ENCODE peak calls at places on chromosomes 13 and 19, in five cellular contexts. G, K, N, S and W are unnamed samples.

GRCh38 chr13:42274386-42275097 is 2.6 kb downstream of the AKAP11 start:
- DNase-seq in S (no peak), G (no peak), K (no peak), N (no peak), W (no peak)

GRCh38 chr19:58513694-58514563 is 2.1 kb upstream of the SLC27A5 start:
- DNase-seq in G (peak; percentile 90), K (peak; percentile 89), N (peak; percentile 69), S (peak; percentile 68), W (peak; percentile 88)

GRCh38 chr13:98133949-98134348 is 8.9 kb upstream of the FARP1 start:
- DNase-seq in N (no peak), G (no peak), K (no peak), S (no peak), W (no peak)

GRCh38 chr19:49643466-49643865 is 1.5 kb downstream of the SCAF1 start:
- DNase-seq in N (no peak), G (no peak), S (no peak), K (no peak), W (no peak)

GRCh38 chr19:42410371-42410770 is 16.8 kb downstream of the LIPE start:
- DNase-seq in K (no peak), S (no peak), N (no peak), G (no peak), W (no peak)

GRCh38 chr13:108156749-108157148 is 58.6 kb downstream of the LIG4 start:
- DNase-seq in K (no peak), N (no peak), S (no peak), G (no peak), W (no peak)

GRCh38 chr13:101416181-101417042 is at the start of gene NALCN:
- DNase-seq in K (peak; percentile 28), G (peak; percentile 43), S (no peak), N (no peak), W (no peak)

GRCh38 chr19:14632286-14632685 is 42.4 kb downstream of the ADGRE3 start:
- DNase-seq in N (no peak), K (no peak), S (peak; percentile 15), G (no peak), W (peak; percentile 31)

GRCh38 chr13:50080158-50080855 is 65.1 kb downstream of the KCNRG start:
- DNase-seq in G (no peak), S (peak; percentile 52), N (peak; percentile 34), K (peak; percentile 11), W (peak; percentile 35)

GRCh38 chr13:73054712-73055111 is 4.1 kb upstream of the KLF5 start:
- DNase-seq in G (no peak), N (no peak), K (no peak), S (no peak), W (peak; percentile 41)

GRCh38 chr19:8456064-8456463 is 11.3 kb downstream of the HNRNPM start:
- DNase-seq in S (no peak), K (no peak), N (no peak), G (no peak), W (no peak)

GRCh38 chr19:6007866-6008265 is 29.9 kb upstream of the RANBP3 start:
- DNase-seq in N (no peak), S (no peak), K (no peak), G (no peak), W (no peak)

DNA sequence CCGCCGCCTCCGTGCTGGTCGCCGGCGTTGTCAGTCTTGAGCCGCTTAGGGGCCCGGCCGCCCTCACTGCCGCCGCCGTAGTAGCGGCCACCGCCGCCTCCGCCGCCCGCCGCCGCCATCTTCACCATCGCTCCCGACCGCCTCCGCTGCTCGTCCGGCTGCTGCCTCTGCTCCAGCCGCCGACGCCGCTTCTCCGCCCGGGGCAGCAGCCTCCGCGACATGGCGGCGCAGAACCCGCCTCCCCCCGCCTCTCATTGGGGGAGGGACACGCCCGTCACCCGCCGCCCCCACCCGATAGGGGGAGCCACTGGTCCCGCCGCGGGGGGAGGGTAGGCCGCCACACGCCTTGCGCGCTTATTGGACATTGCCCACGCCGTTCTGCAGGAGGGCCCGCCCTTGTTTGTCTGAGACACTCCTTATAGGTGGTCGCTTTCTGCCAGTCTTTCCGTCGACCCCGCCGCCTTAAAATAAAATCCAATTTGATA is at the start of gene HNRNPL:
- DNase-seq in G (peak; percentile 100), K (no peak), S (no peak), N (no peak), W (no peak)
- H3K4me1 ChIP-seq in G (peaks cover 57% of the 10 kb centered on the region), K (peaks cover 46% of the 10 kb centered on the region), S (peaks cover 15% of the 10 kb centered on the region), N (peaks cover 9% of the 10 kb centered on the region), W (peaks cover 3% of the 10 kb centered on the region)

DNA sequence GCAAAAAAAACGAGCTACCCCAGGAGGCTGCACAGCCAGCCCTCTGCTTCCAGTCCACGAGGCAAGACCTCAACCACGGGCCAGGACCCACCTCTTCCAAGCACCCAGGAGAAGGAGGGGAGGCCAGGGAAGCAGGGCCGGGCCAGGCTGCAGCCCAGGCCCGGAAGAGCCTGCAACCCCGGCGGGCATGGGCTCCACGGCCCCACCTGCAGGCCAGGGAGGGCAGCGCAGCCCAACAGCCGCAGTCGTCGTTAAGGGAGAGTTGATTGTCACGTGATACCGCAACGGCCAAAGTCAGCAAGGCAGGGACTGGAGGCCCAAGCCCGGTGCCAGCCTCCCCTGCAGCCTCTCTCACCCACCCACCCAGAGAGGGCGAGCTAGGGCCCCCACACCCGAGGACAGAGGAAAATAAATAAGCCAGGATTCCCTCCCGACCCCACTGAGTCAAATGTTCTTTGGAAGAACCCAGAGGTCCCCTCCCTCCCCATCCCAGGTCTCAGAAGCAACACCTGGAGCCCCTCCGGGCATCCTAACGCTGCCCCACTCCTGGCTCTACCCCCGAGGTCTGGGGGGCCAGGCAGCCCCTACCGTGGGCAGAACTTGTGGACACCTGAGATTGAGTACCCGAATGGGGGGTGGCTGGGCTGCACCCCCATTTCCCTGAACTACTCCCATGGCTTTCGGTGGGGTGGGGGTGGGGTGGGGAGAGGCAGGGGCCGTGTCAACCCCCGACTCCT is 5.2 kb upstream of the REXO1 start:
- DNase-seq in N (no peak), K (peak; percentile 84), S (peak; percentile 68), G (peak; percentile 78), W (peak; percentile 91)
- H3K27ac ChIP-seq in N (no peak overlapping the region), K (no peak overlapping the region), S (peak overlapping the region; percentile 27), G (no peak overlapping the region), W (peak overlapping the region; percentile 58)

DNA sequence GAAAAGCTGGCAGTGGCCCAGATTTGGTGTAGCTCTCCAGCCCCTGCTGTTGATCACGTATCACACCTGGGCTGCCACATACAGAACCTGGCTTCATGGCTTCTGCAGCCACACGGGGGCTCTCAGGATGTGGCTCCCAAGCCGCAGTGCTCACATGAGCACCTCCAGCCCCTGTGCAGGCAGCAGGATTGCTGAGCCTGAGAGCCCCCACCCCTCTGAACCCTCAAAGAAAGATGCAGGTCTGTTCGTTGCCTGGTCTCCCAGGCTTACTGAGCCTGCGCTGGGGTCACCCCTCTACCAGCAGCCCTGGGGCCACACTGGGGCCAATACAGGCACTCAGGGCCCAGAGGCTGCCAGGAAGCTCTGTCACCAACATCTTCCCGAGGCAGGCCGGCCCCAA is 2.7 kb downstream of the PLEKHF1 start:
- DNase-seq in S (no peak), N (no peak), G (no peak), K (no peak), W (peak; percentile 52)
- H3K4me3 ChIP-seq in S (no peak overlapping the region), N (no peak overlapping the region), G (no peak overlapping the region), K (no peak overlapping the region), W (no peak overlapping the region)

GRCh38 chr13:110392510-110393233 is 85.6 kb downstream of the COL4A2 start:
- DNase-seq in K (no peak), S (peak; percentile 78), G (no peak), N (peak; percentile 11), W (no peak)
- H3K4me1 ChIP-seq in K (peaks cover 7% of the 10 kb centered on the region), S (peaks cover 45% of the 10 kb centered on the region), G (peaks cover 64% of the 10 kb centered on the region), N (peaks cover 30% of the 10 kb centered on the region), W (no peaks in the 10 kb centered on the region)

GRCh38 chr19:19171821-19172532 is 1.9 kb upstream of the MEF2B start:
- DNase-seq in S (peak; percentile 78), N (no peak), K (no peak), G (no peak), W (no peak)

GRCh38 chr19:19167612-19168011 is 2.5 kb downstream of the MEF2B start:
- DNase-seq in N (no peak), S (no peak), G (no peak), K (no peak), W (no peak)

GRCh38 chr19:19171110-19171672 is 1.1 kb upstream of the MEF2B start:
- DNase-seq in G (no peak), S (no peak), N (no peak), K (no peak), W (no peak)

GRCh38 chr19:19170053-19170945 is at the start of gene MEF2B:
- DNase-seq in S (peak; percentile 30), N (no peak), G (peak; percentile 83), K (peak; percentile 78), W (peak; percentile 80)

DNA sequence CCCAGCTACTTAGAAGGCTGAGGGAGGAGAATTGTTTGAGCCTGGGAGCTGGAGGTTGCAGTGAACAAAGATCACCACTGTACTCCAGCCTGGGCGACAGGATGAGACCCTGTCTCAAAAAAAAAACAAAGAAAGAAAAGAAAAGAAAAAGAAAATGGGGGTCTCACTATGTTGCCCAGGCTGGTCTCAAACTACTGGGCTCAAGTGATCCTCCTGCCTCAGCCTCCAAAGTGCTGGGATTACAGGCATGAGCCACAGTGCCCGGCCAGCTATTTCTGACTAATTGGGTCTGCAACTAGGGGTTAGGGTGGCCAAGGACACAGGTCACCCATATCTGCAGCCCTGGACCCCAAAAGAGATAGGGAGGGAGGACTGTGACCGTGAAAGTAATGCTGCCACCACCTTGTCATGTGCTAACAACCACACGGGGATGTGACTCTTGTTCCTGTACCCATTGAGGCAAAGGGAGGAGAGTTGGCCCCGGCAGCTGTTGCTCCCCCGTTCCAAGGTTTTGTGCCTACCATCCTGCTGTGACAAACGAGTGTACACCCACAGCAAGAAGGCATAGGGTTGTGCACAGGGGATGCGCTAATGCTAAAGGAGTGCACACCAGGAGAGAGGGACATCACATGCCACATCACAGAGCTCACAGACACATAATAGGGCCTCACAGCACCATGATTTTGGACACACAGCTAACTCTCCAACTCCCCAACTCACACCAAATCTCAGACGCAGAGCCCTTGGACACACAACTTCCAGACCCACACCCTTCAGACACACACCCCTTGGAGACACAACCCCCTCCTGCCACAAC is 619 bp downstream of the MEF2B start:
- DNase-seq in N (no peak), K (no peak), G (no peak), S (no peak), W (no peak)
- H3K27ac ChIP-seq in N (no peak overlapping the region), K (no peak overlapping the region), G (no peak overlapping the region), S (no peak overlapping the region), W (no peak overlapping the region)

DNA sequence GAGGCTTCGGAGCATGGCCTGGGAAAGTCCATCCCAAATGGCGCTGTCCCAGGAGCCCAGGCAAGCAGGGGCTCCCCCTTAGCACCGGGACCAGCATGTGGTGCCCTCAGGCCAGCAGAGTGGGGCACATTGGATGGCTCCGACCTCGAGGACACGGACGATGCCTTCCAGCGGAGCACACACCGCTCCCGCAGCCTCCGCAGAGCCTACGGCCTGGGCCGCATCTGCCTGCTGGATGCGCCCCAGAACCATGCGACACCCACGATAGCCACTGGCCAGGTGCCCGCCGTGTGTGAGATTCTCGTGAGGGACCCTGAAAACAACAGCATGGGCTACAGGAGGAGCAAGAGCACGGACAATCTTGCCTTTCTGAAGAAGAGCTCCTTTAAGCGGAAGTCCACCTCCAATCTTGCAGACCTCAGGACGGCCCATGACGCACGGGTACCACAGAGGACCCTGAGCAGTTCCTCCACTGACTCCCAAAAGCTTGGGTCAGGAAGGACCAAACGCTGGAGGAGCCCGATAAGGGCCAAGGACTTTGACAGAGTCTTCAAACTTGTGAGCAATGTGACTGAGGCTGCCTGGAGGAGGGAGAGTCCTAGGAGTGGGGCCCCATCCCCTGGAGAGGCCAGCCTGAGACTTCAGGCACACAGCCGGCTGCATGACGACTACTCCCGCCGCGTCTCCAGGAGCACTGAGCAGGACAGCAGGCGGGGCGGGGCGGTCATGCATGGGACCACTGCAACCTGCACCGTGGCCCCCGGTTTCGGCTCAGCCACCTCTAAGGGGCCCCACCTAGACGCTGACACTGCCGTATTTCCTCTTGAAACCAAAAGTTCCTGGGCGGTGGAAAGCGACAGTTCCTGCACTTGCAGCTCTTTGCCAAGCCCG is 63.1 kb downstream of the SPATA13 start:
- DNase-seq in N (no peak), G (no peak), S (no peak), K (no peak), W (no peak)
- H3K4me3 ChIP-seq in N (no peak overlapping the region), G (no peak overlapping the region), S (no peak overlapping the region), K (no peak overlapping the region), W (no peak overlapping the region)